ENCODE peak calls at places on chromosomes 6 and 20, in four cellular contexts. G is NCI-H1105, L is mesenchymal stem cell, Y is SK-N-DZ. X is an unnamed sample.

GRCh38 chr20:17097603-17098002 is 129.2 kb upstream of the PCSK2 start:
- DNase-seq in G (no peak), L (no peak), Y (no peak), X (no peak)

GRCh38 chr6:156449569-156449968 is 327.6 kb upstream of the ARID1B start:
- DNase-seq in G (no peak), L (no peak), Y (no peak), X (no peak)

GRCh38 chr20:37669062-37669772 is 24.6 kb upstream of the CTNNBL1 start:
- DNase-seq in G (no peak), L (peak), Y (peak), X (no peak)

GRCh38 chr20:23305098-23305497 is 45.5 kb upstream of the NXT1 start:
- DNase-seq in G (no peak), L (peak), Y (no peak), X (no peak)

GRCh38 chr6:50457351-50457750 is 256.0 kb upstream of the TFAP2D start:
- DNase-seq in G (no peak), L (no peak), Y (no peak), X (no peak)

GRCh38 chr6:42441059-42441471 is 10.7 kb downstream of the TRERF1 start:
- DNase-seq in G (no peak), L (peak), Y (no peak), X (no peak)

GRCh38 chr20:46735436-46735835 is 26.0 kb downstream of the SLC2A10 start:
- DNase-seq in G (no peak), L (peak), Y (no peak), X (no peak)

GRCh38 chr20:12358006-12358654 is 440.4 kb downstream of the BTBD3 start:
- DNase-seq in G (no peak), L (no peak), Y (peak), X (no peak)

GRCh38 chr6:113149511-113149910 is 707.6 kb upstream of the MARCKS start:
- DNase-seq in G (no peak), L (no peak), Y (no peak), X (no peak)

GRCh38 chr6:40999498-41000070 is 39.4 kb downstream of the UNC5CL start:
- DNase-seq in G (no peak), L (peak), Y (peak), X (peak)

GRCh38 chr6:148193063-148193680 is 149.5 kb upstream of the SASH1 start:
- DNase-seq in G (no peak), L (no peak), Y (no peak), X (peak)

GRCh38 chr6:39543117-39543516 is 182.1 kb downstream of the KIF6 start:
- DNase-seq in G (no peak), L (no peak), Y (no peak), X (no peak)

GRCh38 chr20:47814632-47815415 is 29.5 kb upstream of the SULF2 start:
- DNase-seq in G (no peak), L (no peak), Y (peak), X (no peak)

GRCh38 chr6:34536251-34536958 is 19.7 kb downstream of the SPDEF start:
- DNase-seq in G (no peak), L (no peak), Y (no peak), X (peak)

GRCh38 chr20:51089272-51089671 is 66.4 kb upstream of the KCNG1 start:
- DNase-seq in G (no peak), L (no peak), Y (no peak), X (no peak)

GRCh38 chr6:10411915-10412164 is 3.0 kb downstream of the TFAP2A start:
- DNase-seq in G (no peak), L (no peak), Y (no peak), X (no peak)

GRCh38 chr20:45758096-45758495 is 33.6 kb downstream of the WFDC3 start:
- DNase-seq in G (no peak), L (no peak), Y (no peak), X (no peak)

GRCh38 chr6:14440215-14440890 is 322.8 kb downstream of the CD83 start:
- DNase-seq in G (no peak), L (no peak), Y (no peak), X (no peak)

GRCh38 chr20:44478188-44478587 is 2.5 kb downstream of the TTPAL start:
- DNase-seq in G (no peak), L (no peak), Y (no peak), X (no peak)

X was measured in stomach.